ENCODE peak calls at places on chromosomes 4 and X, in five cellular contexts. E, Y, H, F and L are unnamed samples.

GRCh38 chr4:113276448-113277158 is 227.2 kb downstream of the ANK2 start:
- DNase-seq in E (no peak), Y (no peak), H (no peak), F (no peak), L (no peak)

GRCh38 chr4:22434895-22435294 is 81.0 kb downstream of the ADGRA3 start:
- DNase-seq in E (no peak), Y (peak; percentile 68), H (peak; percentile 83), F (peak; percentile 10), L (peak; percentile 48)

GRCh38 chr4:97073194-97073593 is 1070.1 kb downstream of the STPG2 start:
- DNase-seq in E (no peak), Y (no peak), H (no peak), F (no peak), L (no peak)

GRCh38 chr4:128570380-128570779 is 239.1 kb upstream of the JADE1 start:
- DNase-seq in E (peak; percentile 77), Y (peak; percentile 47), H (no peak), F (no peak), L (no peak)

GRCh38 chr4:146398896-146399443 is 122.8 kb downstream of the SLC10A7 start:
- DNase-seq in E (no peak), Y (no peak), H (no peak), F (no peak), L (no peak)

GRCh38 chr4:173333658-173334084 is 487 bp downstream of the HMGB2 start:
- DNase-seq in E (peak; percentile 85), Y (peak; percentile 39), H (peak; percentile 58), F (peak; percentile 59), L (no peak)

GRCh38 chr4:5635826-5636196 is 72.5 kb downstream of the EVC2 start:
- DNase-seq in E (no peak), Y (peak; percentile 66), H (no peak), F (no peak), L (no peak)

GRCh38 chrX:44874481-44875184 is 1.6 kb downstream of the KDM6A start:
- DNase-seq in E (no peak), Y (peak; percentile 37), H (peak; percentile 39), F (peak; percentile 31), L (no peak)

GRCh38 chr4:37447886-37448285 is 203.3 kb downstream of the NWD2 start:
- DNase-seq in E (no peak), Y (no peak), H (no peak), F (no peak), L (no peak)

GRCh38 chrX:151985955-151986354 is 11.5 kb upstream of the GABRE start:
- DNase-seq in E (peak; percentile 64), Y (peak; percentile 9), H (no peak), F (no peak), L (no peak)

GRCh38 chrX:76453737-76454406 is 26.4 kb downstream of the MAGEE1 start:
- DNase-seq in E (no peak), Y (no peak), H (peak; percentile 55), F (no peak), L (no peak)

GRCh38 chr4:165631912-165632311 is 241.1 kb upstream of the TLL1 start:
- DNase-seq in E (no peak), Y (no peak), H (no peak), F (no peak), L (no peak)

GRCh38 chr4:120692964-120693363 is 229.6 kb downstream of the PRDM5 start:
- DNase-seq in E (no peak), Y (peak; percentile 92), H (no peak), F (no peak), L (no peak)

GRCh38 chrX:107678957-107679740 is 50.8 kb downstream of the PRPS1 start:
- DNase-seq in E (peak; percentile 91), Y (peak; percentile 91), H (no peak), F (peak; percentile 35), L (no peak)

GRCh38 chr4:140876597-140877364 is 120.6 kb upstream of the TBC1D9 start:
- DNase-seq in E (no peak), Y (peak; percentile 58), H (no peak), F (no peak), L (no peak)

GRCh38 chrX:39705299-39705698 is 392.5 kb downstream of the BCOR start:
- DNase-seq in E (peak; percentile 90), Y (peak; percentile 87), H (peak; percentile 29), F (peak; percentile 18), L (no peak)

GRCh38 chr4:150321113-150321512 is 242.9 kb downstream of the DCLK2 start:
- DNase-seq in E (no peak), Y (no peak), H (peak; percentile 21), F (peak; percentile 20), L (no peak)

GRCh38 chr4:54781771-54782170 is 124.0 kb downstream of the KIT start:
- DNase-seq in E (peak; percentile 79), Y (peak; percentile 2), H (no peak), F (no peak), L (no peak)

GRCh38 chrX:21883258-21883657 is 27.5 kb downstream of the YY2 start:
- DNase-seq in E (peak; percentile 62), Y (no peak), H (no peak), F (no peak), L (no peak)

GRCh38 chr4:169626328-169627282 is 6.2 kb downstream of the CLCN3 start:
- DNase-seq in E (no peak), Y (no peak), H (no peak), F (peak; percentile 63), L (no peak)

GRCh38 chr4:89661490-89661889 is 175.5 kb downstream of the SNCA start:
- DNase-seq in E (no peak), Y (peak; percentile 46), H (peak; percentile 71), F (no peak), L (no peak)

GRCh38 chr4:142528433-142528832 is 317.7 kb downstream of the INPP4B start:
- DNase-seq in E (no peak), Y (no peak), H (no peak), F (no peak), L (no peak)

GRCh38 chr4:8410641-8411271 is 29.8 kb downstream of the ACOX3 start:
- DNase-seq in E (peak; percentile 77), Y (peak; percentile 47), H (peak; percentile 89), F (peak; percentile 86), L (peak; percentile 64)

GRCh38 chr4:177283167-177283566 is 26.5 kb upstream of the NEIL3 start:
- DNase-seq in E (no peak), Y (peak; percentile 21), H (no peak), F (no peak), L (no peak)

GRCh38 chr4:117588771-117589170 is 445.5 kb upstream of the NDST3 start:
- DNase-seq in E (no peak), Y (no peak), H (no peak), F (no peak), L (no peak)

GRCh38 chrX:129000018-129000417 is 523.3 kb downstream of the SMARCA1 start:
- DNase-seq in E (no peak), Y (no peak), H (no peak), F (no peak), L (no peak)

GRCh38 chr4:141417387-141417786 is 196.7 kb downstream of the ZNF330 start:
- DNase-seq in E (no peak), Y (peak; percentile 48), H (no peak), F (no peak), L (no peak)

DNA sequence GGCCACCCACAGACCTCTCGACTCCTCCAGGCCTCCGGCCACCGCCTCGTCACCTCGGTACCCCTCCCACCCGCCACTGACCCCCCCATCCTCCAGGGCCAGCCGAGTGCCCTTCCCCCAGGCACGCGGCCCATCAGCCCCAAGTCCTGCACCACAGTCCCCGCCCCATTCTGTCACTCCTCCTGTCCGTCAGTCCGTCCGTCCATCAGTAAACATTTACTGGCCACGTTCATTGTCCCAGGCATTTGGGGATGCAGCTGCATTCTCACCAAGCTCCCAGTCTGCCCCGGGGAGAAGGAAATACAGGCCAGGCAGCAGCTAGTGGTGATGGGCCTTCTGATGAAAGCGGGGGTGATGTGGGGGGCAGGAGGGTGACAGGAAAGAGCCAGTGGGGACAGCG is 35.3 kb upstream of the FGFR3 start:
- DNase-seq in E (no peak), Y (no peak), H (no peak), F (peak; percentile 64), L (no peak)
- H3K4me1 ChIP-seq in E (peaks cover under 1% of the 10 kb centered on the region), Y (no peaks in the 10 kb centered on the region), H (peaks cover under 1% of the 10 kb centered on the region), F (peaks cover 15% of the 10 kb centered on the region), L (no peaks in the 10 kb centered on the region)

GRCh38 chrX:10756365-10756915 is 136.1 kb upstream of the MID1 start:
- DNase-seq in E (no peak), Y (peak; percentile 79), H (peak; percentile 19), F (no peak), L (no peak)
- H3K4me1 ChIP-seq in E (peaks cover 12% of the 10 kb centered on the region), Y (peaks cover 3% of the 10 kb centered on the region), H (peaks cover 32% of the 10 kb centered on the region), F (no peaks in the 10 kb centered on the region), L (peaks cover 3% of the 10 kb centered on the region)

GRCh38 chr4:2697995-2698414 is 58.1 kb downstream of the TNIP2 start:
- DNase-seq in E (no peak), Y (no peak), H (no peak), F (no peak), L (no peak)
- H3K4me1 ChIP-seq in E (no peaks in the 10 kb centered on the region), Y (no peaks in the 10 kb centered on the region), H (no peaks in the 10 kb centered on the region), F (no peaks in the 10 kb centered on the region), L (no peaks in the 10 kb centered on the region)

DNA sequence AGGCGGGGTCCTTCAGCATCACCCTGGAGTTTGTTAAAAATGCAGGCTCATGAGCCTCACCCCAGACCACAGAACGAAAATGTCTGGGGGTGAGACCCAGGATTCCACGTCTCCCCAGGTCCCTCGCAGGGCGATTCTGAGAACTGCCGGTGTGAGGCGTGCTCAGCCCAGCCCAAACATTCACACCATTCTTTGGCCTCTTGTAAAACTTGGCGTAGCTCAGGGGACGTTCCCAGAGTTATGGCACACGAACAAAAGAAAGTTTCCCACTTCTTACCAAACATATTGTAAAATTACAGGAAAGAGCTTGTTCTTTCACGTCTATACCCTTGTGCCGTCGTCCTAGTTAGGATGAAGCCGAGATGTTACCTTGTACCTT is 12.9 kb downstream of the CD99 start:
- DNase-seq in E (no peak), Y (no peak), H (peak; percentile 56), F (no peak), L (no peak)
- H3K4me1 ChIP-seq in E (peaks cover 92% of the 10 kb centered on the region), Y (peaks cover 27% of the 10 kb centered on the region), H (peaks cover 28% of the 10 kb centered on the region), F (no peaks in the 10 kb centered on the region), L (peaks cover 7% of the 10 kb centered on the region)

DNA sequence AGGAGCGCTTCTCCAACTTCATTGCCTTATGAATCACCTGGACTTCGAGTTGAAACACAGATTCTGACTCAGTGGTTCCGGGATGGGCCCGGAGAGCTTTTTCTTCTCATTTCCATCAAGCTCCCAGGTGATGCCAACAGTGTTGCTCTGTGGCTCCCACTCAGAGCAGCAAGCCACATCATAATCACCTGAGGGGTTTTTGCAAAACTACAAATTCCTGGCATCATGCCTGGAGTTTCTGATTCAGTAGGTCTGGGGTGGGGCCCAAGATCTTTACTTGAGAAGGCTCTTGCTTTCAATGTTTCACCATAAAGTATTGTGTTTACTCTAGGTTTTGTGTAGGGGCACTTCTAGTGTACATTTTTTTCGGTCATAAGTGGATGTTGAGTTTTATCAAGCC is 7.0 kb downstream of the MTM1 start:
- DNase-seq in E (no peak), Y (peak; percentile 12), H (no peak), F (no peak), L (no peak)
- H3K4me1 ChIP-seq in E (peaks cover 4% of the 10 kb centered on the region), Y (no peaks in the 10 kb centered on the region), H (peaks cover 32% of the 10 kb centered on the region), F (peaks cover 18% of the 10 kb centered on the region), L (no peaks in the 10 kb centered on the region)